ENCODE peak calls at places on chromosomes 16 and 17, in four cellular contexts. One of them, this sample, is unnamed.

GRCh38 chr17:56899403-56899802 is 14.4 kb downstream of the TRIM25 start:
- DNase-seq in iPS-NIHi11: no peak
- DNase-seq in K562: no peak
- DNase-seq in NCI-H1092 treated with DMSO at 0.1 percent for 48 hours: no peak
- DNase-seq in this sample: peak

GRCh38 chr16:17469011-17469741 is 1.6 kb downstream of the XYLT1 start:
- DNase-seq in iPS-NIHi11: no peak
- DNase-seq in K562: no peak
- DNase-seq in NCI-H1092 treated with DMSO at 0.1 percent for 48 hours: no peak
- DNase-seq in this sample: no peak

GRCh38 chr17:58301504-58302150 is 20.9 kb upstream of the MPO start:
- DNase-seq in iPS-NIHi11: peak
- DNase-seq in K562: no peak
- DNase-seq in NCI-H1092 treated with DMSO at 0.1 percent for 48 hours: no peak
- DNase-seq in this sample: no peak

GRCh38 chr16:69618721-69619120 is 53.0 kb downstream of the NFAT5 start:
- DNase-seq in iPS-NIHi11: no peak
- DNase-seq in K562: no peak
- DNase-seq in NCI-H1092 treated with DMSO at 0.1 percent for 48 hours: no peak
- DNase-seq in this sample: no peak

GRCh38 chr17:58244958-58245357 is 6.6 kb downstream of the LPO start:
- DNase-seq in iPS-NIHi11: no peak
- DNase-seq in K562: no peak
- DNase-seq in NCI-H1092 treated with DMSO at 0.1 percent for 48 hours: no peak
- DNase-seq in this sample: no peak

GRCh38 chr17:7208754-7209460 is 10.7 kb downstream of the DLG4 start:
- DNase-seq in iPS-NIHi11: no peak
- DNase-seq in K562: no peak
- DNase-seq in NCI-H1092 treated with DMSO at 0.1 percent for 48 hours: no peak
- DNase-seq in this sample: no peak

GRCh38 chr17:50056217-50056960 is 479 bp downstream of the ITGA3 start:
- DNase-seq in iPS-NIHi11: peak
- DNase-seq in K562: peak
- DNase-seq in NCI-H1092 treated with DMSO at 0.1 percent for 48 hours: peak
- DNase-seq in this sample: no peak

GRCh38 chr16:8866118-8866883 is 2.5 kb downstream of the CARHSP1 start:
- DNase-seq in iPS-NIHi11: peak
- DNase-seq in K562: no peak
- DNase-seq in NCI-H1092 treated with DMSO at 0.1 percent for 48 hours: peak
- DNase-seq in this sample: no peak

This sample was measured in posterior vena cava.